ENCODE peak calls at places on chromosomes 2 and 18, in five cellular contexts. T, K, J, U and D are unnamed samples.

GRCh38 chr2:29627366-29627765 is 294.0 kb downstream of the ALK start:
- DNase-seq in T (no peak), K (peak; percentile 92), J (no peak), U (peak; percentile 48), D (peak; percentile 61)

GRCh38 chr18:3703732-3704176 is 253.8 kb downstream of the TGIF1 start:
- DNase-seq in T (no peak), K (peak; percentile 80), J (no peak), U (peak; percentile 82), D (peak; percentile 59)

GRCh38 chr2:25757906-25758305 is 84.5 kb upstream of the DTNB start:
- DNase-seq in T (no peak), K (no peak), J (no peak), U (no peak), D (no peak)

GRCh38 chr2:139704606-139705005 is 924.4 kb upstream of the NXPH2 start:
- DNase-seq in T (no peak), K (no peak), J (no peak), U (no peak), D (no peak)

GRCh38 chr2:222652856-222653255 is 3.0 kb downstream of the FARSB start:
- DNase-seq in T (no peak), K (no peak), J (no peak), U (no peak), D (no peak)

GRCh38 chr18:10140928-10141327 is 227.1 kb downstream of the VAPA start:
- DNase-seq in T (no peak), K (no peak), J (no peak), U (peak; percentile 83), D (peak; percentile 73)

GRCh38 chr2:157837851-157838441 is 38.2 kb downstream of the ACVR1 start:
- DNase-seq in T (peak; percentile 88), K (peak; percentile 62), J (no peak), U (peak; percentile 85), D (peak; percentile 40)

GRCh38 chr18:26868968-26869586 is 3.6 kb upstream of the AQP4 start:
- DNase-seq in T (no peak), K (no peak), J (no peak), U (no peak), D (no peak)

GRCh38 chr2:159054985-159055384 is 86.5 kb downstream of the TANC1 start:
- DNase-seq in T (no peak), K (no peak), J (no peak), U (no peak), D (no peak)

GRCh38 chr2:241272298-241272721 is 43.2 kb downstream of the HDLBP start:
- DNase-seq in T (no peak), K (no peak), J (no peak), U (peak; percentile 34), D (no peak)

GRCh38 chr2:137924019-137924418 is 40.3 kb upstream of the HNMT start:
- DNase-seq in T (no peak), K (peak; percentile 39), J (no peak), U (peak; percentile 28), D (peak; percentile 12)

GRCh38 chr2:5125017-5125730 is 567.0 kb upstream of the SOX11 start:
- DNase-seq in T (no peak), K (no peak), J (no peak), U (no peak), D (no peak)

GRCh38 chr2:86397989-86398388 is 43.2 kb upstream of the KDM3A start:
- DNase-seq in T (no peak), K (no peak), J (no peak), U (no peak), D (no peak)

GRCh38 chr2:60551241-60552095 is 2.0 kb downstream of the BCL11A start:
- DNase-seq in T (no peak), K (peak; percentile 40), J (no peak), U (peak; percentile 32), D (peak; percentile 58)

GRCh38 chr2:204468689-204469429 is 76.4 kb upstream of the PARD3B start:
- DNase-seq in T (no peak), K (peak; percentile 81), J (no peak), U (peak; percentile 77), D (peak; percentile 97)

GRCh38 chr2:70785137-70785911 is 5.1 kb downstream of the FIGLA start:
- DNase-seq in T (no peak), K (peak; percentile 23), J (no peak), U (peak; percentile 4), D (peak; percentile 54)

GRCh38 chr2:198311020-198311419 is 506.6 kb downstream of the PLCL1 start:
- DNase-seq in T (no peak), K (no peak), J (no peak), U (no peak), D (no peak)

GRCh38 chr2:201781583-201782051 is 884 bp upstream of the ALS2 start:
- DNase-seq in T (no peak), K (peak; percentile 16), J (no peak), U (peak; percentile 7), D (peak; percentile 9)

GRCh38 chr2:72104821-72105588 is 42.7 kb downstream of the CYP26B1 start:
- DNase-seq in T (no peak), K (no peak), J (no peak), U (no peak), D (no peak)

GRCh38 chr2:61520261-61520660 is 17.9 kb downstream of the XPO1 start:
- DNase-seq in T (no peak), K (no peak), J (no peak), U (no peak), D (no peak)

GRCh38 chr2:62116983-62117382 is 78.9 kb upstream of the B3GNT2 start:
- DNase-seq in T (no peak), K (no peak), J (no peak), U (no peak), D (no peak)

DNA sequence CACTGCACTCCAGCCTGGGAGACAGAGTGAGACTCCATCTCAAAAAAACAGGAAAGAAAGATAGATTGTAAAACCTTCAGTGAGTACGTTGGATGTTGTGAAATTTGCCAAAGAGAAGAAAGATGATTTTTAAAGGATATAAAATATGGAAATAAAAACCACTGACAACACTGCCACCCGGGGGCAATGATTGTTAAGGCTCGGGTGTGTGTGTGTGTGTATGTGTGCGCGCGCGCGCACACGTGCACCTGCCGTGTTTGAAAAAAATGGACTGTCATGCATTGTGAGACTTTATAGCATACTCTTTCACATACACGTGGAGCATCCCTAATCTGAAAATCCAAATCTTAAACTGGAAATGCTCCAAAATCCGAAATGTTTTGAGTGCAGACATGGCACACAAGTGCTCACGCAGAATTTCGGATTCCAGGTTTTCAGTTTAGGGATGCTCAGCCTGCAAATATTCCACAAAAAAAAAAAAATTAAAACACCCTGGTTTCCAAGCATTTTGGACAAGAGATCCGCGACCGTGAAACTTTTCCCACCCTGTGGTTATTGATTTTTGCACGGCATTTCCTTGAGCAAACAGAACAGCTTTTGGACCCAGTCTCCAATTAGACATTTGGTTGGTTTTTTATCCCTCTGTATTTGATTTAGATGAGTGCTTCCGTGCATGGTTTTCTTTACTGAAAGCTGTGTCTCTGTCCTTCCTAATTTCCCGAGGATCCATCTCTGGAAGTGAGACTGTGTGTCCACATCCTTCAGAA is 269.2 kb downstream of the AGAP1 start:
- DNase-seq in T (no peak), K (peak; percentile 19), J (no peak), U (no peak), D (no peak)
- TF ChIP-seq CTCF in T (no peak), K (peak; percentile 30), J (no peak), U (no peak), D (no peak)

GRCh38 chr2:206163251-206163880 is 3.7 kb downstream of the EEF1B2 start:
- DNase-seq in T (no peak), K (no peak), J (no peak), U (no peak), D (no peak)

GRCh38 chr2:206160807-206161179 is 1.1 kb downstream of the EEF1B2 start:
- DNase-seq in T (no peak), K (no peak), J (no peak), U (no peak), D (no peak)

GRCh38 chr2:206159346-206160123 is at the start of the genes EEF1B2 and NDUFS1:
- DNase-seq in T (peak; percentile 97), K (peak; percentile 99), J (peak; percentile 97), U (peak; percentile 99), D (peak; percentile 97)

GRCh38 chr2:206160124-206160806 is 570 bp downstream of the EEF1B2 start:
- DNase-seq in T (no peak), K (peak; percentile 53), J (no peak), U (peak; percentile 69), D (peak; percentile 45)

DNA sequence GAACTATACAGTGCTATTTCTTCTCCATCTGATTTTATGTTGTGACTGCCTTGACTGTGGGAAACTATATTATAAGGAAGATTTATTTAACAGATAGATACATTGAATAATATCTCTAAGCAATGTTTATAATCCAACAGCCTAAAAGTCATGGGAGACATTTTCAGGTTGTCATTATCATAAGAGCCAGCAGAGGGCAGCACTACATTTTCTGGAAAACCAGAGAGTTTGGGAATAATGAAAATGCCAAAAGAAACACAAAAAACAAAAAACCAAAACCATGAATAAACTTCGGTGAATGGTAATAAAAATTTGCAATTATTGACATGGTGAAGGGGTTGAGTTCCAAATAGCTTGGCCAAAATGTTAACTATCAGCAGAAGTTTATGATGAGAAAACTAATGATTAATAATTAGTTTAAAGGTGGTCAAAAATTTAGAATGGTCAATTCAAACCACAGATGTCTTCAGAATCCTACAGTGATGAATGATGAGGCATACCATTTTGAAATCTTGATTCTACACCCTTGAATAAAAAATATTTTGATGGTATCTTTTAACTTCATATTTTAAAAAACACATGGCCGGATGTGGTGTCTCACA is 4.7 kb downstream of the EEF1B2 start:
- DNase-seq in T (no peak), K (peak; percentile 56), J (no peak), U (peak; percentile 52), D (peak; percentile 38)
- TF ChIP-seq CTCF in T (peak; percentile 50), K (peak; percentile 67), J (peak; percentile 74), U (peak; percentile 69), D (peak; percentile 81)

DNA sequence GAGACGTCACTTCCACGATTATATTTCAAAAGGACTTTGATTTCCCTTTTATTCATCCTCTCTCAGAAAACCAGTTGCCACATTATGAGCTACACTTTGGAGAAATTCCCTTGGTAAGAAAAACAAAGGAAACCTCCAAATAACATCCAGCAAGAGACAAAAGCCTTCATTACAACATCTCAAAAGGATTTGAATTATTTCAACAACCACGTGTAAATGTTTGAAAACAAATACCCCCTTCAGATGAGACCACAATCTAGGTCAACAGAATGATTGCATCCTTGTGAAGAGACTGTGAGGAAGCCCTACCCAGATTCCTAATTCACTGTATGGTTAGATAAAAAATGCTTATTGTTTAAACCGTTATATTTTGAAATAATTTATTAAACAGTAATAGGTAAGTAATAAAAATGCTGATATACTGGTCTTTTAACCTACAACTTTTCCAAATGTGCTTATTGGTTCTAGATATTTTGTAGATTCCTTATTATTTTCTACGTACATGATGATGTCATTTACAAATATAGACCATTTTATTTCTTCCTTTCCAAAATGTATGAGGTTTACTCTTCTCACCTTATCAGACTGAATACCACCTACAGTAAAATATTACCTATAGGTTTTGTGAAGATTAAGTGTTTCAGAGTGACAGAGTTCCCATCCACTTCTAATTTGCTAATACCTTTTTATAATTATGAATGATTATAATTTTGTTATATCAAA is 922.7 kb upstream of the CHAC2 start:
- DNase-seq in T (no peak), K (peak; percentile 37), J (no peak), U (no peak), D (no peak)
- TF ChIP-seq CTCF in T (no peak), K (no peak), J (no peak), U (no peak), D (no peak)

GRCh38 chr2:1156526-1156925 is 205.9 kb downstream of the SNTG2 start:
- DNase-seq in T (no peak), K (no peak), J (no peak), U (no peak), D (no peak)

GRCh38 chr2:1152375-1152774 is 201.7 kb downstream of the SNTG2 start:
- DNase-seq in T (no peak), K (no peak), J (no peak), U (no peak), D (no peak)

GRCh38 chr2:1157107-1157506 is 206.5 kb downstream of the SNTG2 start:
- DNase-seq in T (no peak), K (no peak), J (no peak), U (no peak), D (no peak)

GRCh38 chr2:1153959-1154358 is 203.3 kb downstream of the SNTG2 start:
- DNase-seq in T (no peak), K (no peak), J (no peak), U (no peak), D (no peak)

GRCh38 chr2:1154710-1155594 is 204.3 kb downstream of the SNTG2 start:
- DNase-seq in T (no peak), K (no peak), J (no peak), U (no peak), D (no peak)
- TF ChIP-seq CTCF in T (no peak), K (no peak), J (no peak), U (no peak), D (no peak)